ENCODE peak calls at places on chromosomes 1 and 21, in eight cellular contexts. Y is heart right ventricle, O is stomach, L is SJSA1, V is tibial artery, G is right cardiac atrium, T is caudate nucleus, K is upper lobe of left lung. S is an unnamed sample.

GRCh38 chr1:234920843-234921140 is 207.8 kb downstream of the TOMM20 start:
- DNase-seq in T (no peak), K (no peak), G (no peak), V (peak; percentile 61), Y (no peak), O (no peak), L (no peak), S (no peak)

GRCh38 chr21:26844258-26845065 is 747 bp downstream of the ADAMTS1 start:
- DNase-seq in K (peak; percentile 89), O (no peak), L (peak; percentile 59), G (peak; percentile 89), T (no peak), V (peak; percentile 78), Y (peak; percentile 68), S (peak; percentile 70)

GRCh38 chr1:47931395-47931794 is 65.8 kb downstream of the TRABD2B start:
- DNase-seq in V (peak; percentile 75), T (no peak), K (no peak), G (no peak), O (peak; percentile 60), Y (no peak), L (peak; percentile 57), S (no peak)

GRCh38 chr1:32706491-32706890 is 3.9 kb upstream of the SYNC start:
- DNase-seq in K (no peak), V (no peak), Y (no peak), O (peak; percentile 72), L (no peak), T (no peak), G (no peak), S (no peak)

GRCh38 chr1:64873576-64873975 is 92.8 kb downstream of the JAK1 start:
- DNase-seq in O (no peak), T (no peak), K (no peak), V (no peak), L (no peak), G (no peak), Y (no peak), S (no peak)

GRCh38 chr21:32562426-32562825 is 22.9 kb downstream of the TCP10L start:
- DNase-seq in L (peak; percentile 31), G (peak; percentile 72), V (no peak), Y (peak; percentile 64), T (no peak), K (no peak), O (peak; percentile 43), S (no peak)

GRCh38 chr1:56284933-56285332 is 294.4 kb downstream of the PLPP3 start:
- DNase-seq in G (no peak), O (no peak), V (no peak), Y (peak; percentile 23), T (no peak), L (peak; percentile 16), K (no peak), S (no peak)

GRCh38 chr1:117396074-117396473 is 28.8 kb downstream of the MAN1A2 start:
- DNase-seq in V (no peak), O (no peak), L (no peak), G (no peak), T (no peak), K (no peak), Y (no peak), S (no peak)

GRCh38 chr1:43924516-43924915 is 9.1 kb upstream of the ARTN start:
- DNase-seq in V (no peak), G (no peak), K (no peak), T (no peak), O (no peak), L (no peak), Y (no peak), S (no peak)

GRCh38 chr1:111364690-111365089 is 62.8 kb downstream of the OVGP1 start:
- DNase-seq in K (no peak), L (no peak), Y (no peak), G (no peak), O (no peak), T (no peak), V (no peak), S (no peak)

GRCh38 chr1:44808063-44808937 is at the start of gene BTBD19:
- DNase-seq in L (peak; percentile 92), O (peak; percentile 51), K (peak; percentile 94), T (no peak), Y (peak; percentile 89), V (peak; percentile 94), G (peak; percentile 96), S (peak; percentile 81)

GRCh38 chr21:37974081-37974480 is 57.8 kb upstream of the KCNJ6 start:
- DNase-seq in K (no peak), O (no peak), V (no peak), Y (no peak), T (no peak), G (no peak), L (peak; percentile 53), S (no peak)

GRCh38 chr1:18794561-18794960 is 64.9 kb downstream of the TAS1R2 start:
- DNase-seq in T (no peak), V (no peak), K (no peak), Y (no peak), L (no peak), G (no peak), O (no peak), S (no peak)

DNA sequence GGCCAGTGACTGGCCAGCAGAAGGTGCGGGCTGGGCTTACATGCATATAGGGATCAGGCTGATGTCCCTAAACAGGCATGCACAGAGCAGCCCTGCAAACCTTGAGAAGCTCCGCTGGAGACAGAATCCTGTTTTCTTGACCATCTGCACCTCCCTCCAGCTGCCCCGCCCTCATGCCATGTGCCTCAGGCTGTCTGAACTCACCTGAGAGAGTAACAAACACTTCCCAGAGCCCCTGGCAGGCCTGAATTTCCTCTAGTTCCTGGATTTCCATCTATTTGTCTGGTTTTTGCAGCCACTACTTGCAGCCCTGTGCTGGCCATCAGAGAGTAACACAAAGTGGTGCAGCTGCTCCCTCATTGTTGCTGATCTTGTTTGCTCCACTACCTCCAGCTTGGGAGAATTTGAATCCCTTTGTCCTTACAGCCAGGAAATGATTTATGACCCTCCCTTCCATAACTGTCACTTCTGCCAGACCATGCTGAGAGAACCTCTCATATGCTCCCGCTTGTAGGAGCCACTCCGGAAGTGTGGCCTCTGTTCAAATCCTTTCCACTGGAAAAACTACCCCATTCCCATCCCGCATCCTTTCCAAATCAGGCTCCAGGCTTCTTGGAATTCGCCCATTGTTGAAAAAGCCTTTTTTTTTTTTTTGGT is 113.6 kb downstream of the NMNAT2 start:
- DNase-seq in T (no peak), O (no peak), L (no peak), K (no peak), G (no peak), Y (peak; percentile 47), V (no peak), S (no peak)
- H3K27ac ChIP-seq in T (no peak overlapping the region), O (no peak overlapping the region), L (no peak overlapping the region), K (no peak overlapping the region), G (peak overlapping the region; percentile 20), Y (peak overlapping the region; percentile 88), V (peak overlapping the region; percentile 49), S (no peak overlapping the region)

GRCh38 chr1:75723989-75724471 is 479 bp upstream of the ACADM start:
- DNase-seq in V (peak; percentile 92), K (no peak), T (no peak), L (peak; percentile 76), Y (peak; percentile 88), O (peak; percentile 80), G (peak; percentile 94), S (peak; percentile 75)
- H3K27ac ChIP-seq in V (peak overlapping the region; percentile 81), K (peak overlapping the region; percentile 90), T (peak overlapping the region; percentile 95), L (peak overlapping the region; percentile 91), Y (peak overlapping the region; percentile 91), O (peak overlapping the region; percentile 98), G (peak overlapping the region; percentile 93), S (peak overlapping the region; percentile 70)

GRCh38 chr1:39090757-39091156 is 64.6 kb downstream of the NDUFS5 start:
- DNase-seq in T (no peak), L (no peak), K (no peak), Y (no peak), O (no peak), V (peak; percentile 31), G (no peak), S (no peak)
- H3K27ac ChIP-seq in T (peak overlapping the region; percentile 63), L (no peak overlapping the region), K (no peak overlapping the region), Y (peak overlapping the region; percentile 16), O (no peak overlapping the region), V (no peak overlapping the region), G (no peak overlapping the region), S (peak overlapping the region; percentile 81)

GRCh38 chr1:2279882-2280281 is 51.8 kb downstream of the SKI start:
- DNase-seq in T (no peak), O (no peak), V (no peak), K (no peak), L (no peak), Y (no peak), G (no peak), S (no peak)
- H3K27ac ChIP-seq in T (no peak overlapping the region), O (no peak overlapping the region), V (peak overlapping the region; percentile 58), K (peak overlapping the region; percentile 90), L (peak overlapping the region; percentile 64), Y (peak overlapping the region; percentile 86), G (no peak overlapping the region), S (no peak overlapping the region)

GRCh38 chr1:62210960-62211359 is 16.3 kb downstream of the L1TD1 start:
- DNase-seq in G (no peak), O (no peak), K (no peak), V (no peak), L (no peak), T (no peak), Y (no peak), S (no peak)
- H3K27ac ChIP-seq in G (no peak overlapping the region), O (no peak overlapping the region), K (no peak overlapping the region), V (no peak overlapping the region), L (no peak overlapping the region), T (no peak overlapping the region), Y (no peak overlapping the region), S (no peak overlapping the region)